ENCODE peak calls at places on chromosomes 2 and 18, in four cellular contexts. B, P, D and Y are unnamed samples.

GRCh38 chr2:63058742-63059433 is 8.3 kb downstream of the OTX1 start:
- DNase-seq in P (no peak), D (no peak), B (no peak), Y (no peak)

GRCh38 chr18:8357320-8357719 is 251.9 kb upstream of the RAB12 start:
- DNase-seq in P (no peak), B (no peak), D (no peak), Y (no peak)

GRCh38 chr2:110768591-110768990 is 36.2 kb downstream of the ACOXL start:
- DNase-seq in P (no peak), B (no peak), D (no peak), Y (no peak)

GRCh38 chr2:54572262-54572635 is 116.1 kb downstream of the SPTBN1 start:
- DNase-seq in D (no peak), B (no peak), P (peak), Y (no peak)

GRCh38 chr2:86552889-86553288 is 10.4 kb downstream of the CHMP3 start:
- DNase-seq in D (no peak), B (no peak), P (no peak), Y (no peak)

GRCh38 chr18:10453885-10454772 is at the start of gene APCDD1:
- DNase-seq in P (peak), B (peak), D (no peak), Y (peak)

GRCh38 chr2:126878601-126879000 is 20.1 kb upstream of the TEX51 start:
- DNase-seq in B (no peak), D (no peak), P (no peak), Y (no peak)

GRCh38 chr18:9240270-9240669 is 94.3 kb upstream of the TWSG1 start:
- DNase-seq in D (no peak), B (no peak), P (no peak), Y (no peak)

GRCh38 chr2:124476291-124476690 is 451.2 kb downstream of the CNTNAP5 start:
- DNase-seq in D (no peak), P (no peak), B (no peak), Y (no peak)

GRCh38 chr2:5365871-5366461 is 326.2 kb upstream of the SOX11 start:
- DNase-seq in P (peak), D (no peak), B (peak), Y (peak)

GRCh38 chr18:13216732-13217465 is 1.7 kb upstream of the LDLRAD4 start:
- DNase-seq in P (peak), B (peak), D (no peak), Y (no peak)

GRCh38 chr2:41736105-41736567 is 311.7 kb upstream of the PKDCC start:
- DNase-seq in P (no peak), B (no peak), D (peak), Y (peak)

GRCh38 chr2:45965841-45966498 is 314.5 kb downstream of the PRKCE start:
- DNase-seq in B (no peak), D (no peak), P (no peak), Y (no peak)

GRCh38 chr2:45963816-45964215 is 312.3 kb downstream of the PRKCE start:
- DNase-seq in D (no peak), B (no peak), P (no peak), Y (no peak)

GRCh38 chr2:45964945-45965344 is 313.5 kb downstream of the PRKCE start:
- DNase-seq in D (no peak), P (no peak), B (no peak), Y (no peak)

GRCh38 chr2:45962522-45962921 is 311.0 kb downstream of the PRKCE start:
- DNase-seq in B (no peak), P (no peak), D (no peak), Y (no peak)

GRCh38 chr2:45964226-45964841 is 312.9 kb downstream of the PRKCE start:
- DNase-seq in D (no peak), P (no peak), B (no peak), Y (no peak)
- TF ChIP-seq SPI1 in D (no peak), P (no peak), B (no peak), Y (no peak)

GRCh38 chr2:223815186-223815883 is 22.0 kb downstream of the AP1S3 start:
- DNase-seq in P (no peak), B (no peak), D (no peak), Y (no peak)
- TF ChIP-seq SPI1 in P (no peak), B (no peak), D (no peak), Y (no peak)

DNA sequence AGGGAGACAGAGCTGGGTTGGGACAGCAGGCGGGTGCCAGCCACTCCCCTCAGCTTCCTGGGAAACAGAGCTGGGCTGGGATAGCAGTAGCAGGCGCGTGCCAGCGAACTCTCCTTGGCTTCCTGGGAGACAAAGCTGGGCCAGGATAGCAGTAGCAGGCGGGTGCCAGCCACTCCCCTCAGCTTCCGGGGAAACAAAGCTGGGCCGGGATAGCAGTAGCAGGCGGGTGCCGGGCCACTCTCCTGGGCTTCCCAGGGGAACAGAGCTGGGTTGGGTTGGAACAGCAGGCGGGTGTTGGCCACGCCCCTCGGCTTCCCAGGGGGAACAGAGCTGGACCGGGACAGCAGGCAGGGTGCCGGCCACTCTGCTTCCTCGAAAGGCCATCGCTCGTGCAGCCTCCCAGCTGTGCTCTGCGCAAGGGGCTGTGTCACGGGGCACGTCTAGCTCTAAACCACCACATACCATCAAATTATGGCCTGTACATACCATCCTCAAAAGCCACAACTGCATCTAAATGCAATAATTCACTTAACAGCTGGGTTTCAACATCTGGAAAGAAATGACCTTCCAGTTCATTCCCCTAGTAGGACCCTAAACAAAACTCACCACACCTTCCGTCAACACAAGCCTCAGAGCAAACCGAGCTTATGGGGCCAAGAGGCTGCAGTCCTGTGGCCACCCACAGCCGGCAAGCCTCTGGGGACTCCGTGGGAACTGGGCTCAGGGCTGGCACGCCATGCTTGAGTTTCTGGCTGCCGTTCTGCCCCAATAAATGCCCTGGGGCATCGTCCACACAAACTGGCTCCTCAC is 228.2 kb downstream of the TWIST2 start:
- DNase-seq in D (no peak), P (no peak), B (no peak), Y (no peak)
- TF ChIP-seq SPI1 in D (no peak), P (no peak), B (no peak), Y (no peak)

DNA sequence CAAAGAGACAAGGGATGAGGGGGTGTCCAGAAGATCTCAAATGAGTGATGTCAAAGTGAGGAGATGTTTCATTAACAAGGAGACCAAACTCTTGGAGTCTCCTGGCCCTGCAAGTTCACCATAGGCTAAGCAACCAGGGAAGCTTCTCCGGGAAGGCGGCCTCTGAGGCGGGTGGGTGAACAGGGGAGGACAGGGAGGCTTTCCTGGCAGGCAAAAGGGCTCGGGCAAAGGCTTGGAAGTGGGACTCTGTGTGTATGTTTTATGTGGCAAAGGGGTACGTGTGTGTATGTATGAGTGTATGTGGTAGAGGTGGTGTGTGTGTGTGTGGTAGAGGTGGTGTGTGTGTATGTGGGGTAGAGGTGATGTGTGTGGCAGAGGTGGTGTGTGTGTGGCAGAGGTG is 163.9 kb downstream of the DYSF start:
- DNase-seq in P (no peak), B (no peak), D (no peak), Y (no peak)
- TF ChIP-seq SPI1 in P (no peak), B (no peak), D (no peak), Y (no peak)

GRCh38 chr2:72289736-72290135 is 142.1 kb upstream of the CYP26B1 start:
- DNase-seq in P (no peak), B (no peak), D (no peak), Y (no peak)
- TF ChIP-seq SPI1 in P (no peak), B (no peak), D (no peak), Y (no peak)

GRCh38 chr2:97770450-97770849 is 57.1 kb downstream of the ZAP70 start:
- DNase-seq in B (no peak), D (no peak), P (no peak), Y (no peak)
- TF ChIP-seq SPI1 in B (no peak), D (no peak), P (no peak), Y (no peak)

DNA sequence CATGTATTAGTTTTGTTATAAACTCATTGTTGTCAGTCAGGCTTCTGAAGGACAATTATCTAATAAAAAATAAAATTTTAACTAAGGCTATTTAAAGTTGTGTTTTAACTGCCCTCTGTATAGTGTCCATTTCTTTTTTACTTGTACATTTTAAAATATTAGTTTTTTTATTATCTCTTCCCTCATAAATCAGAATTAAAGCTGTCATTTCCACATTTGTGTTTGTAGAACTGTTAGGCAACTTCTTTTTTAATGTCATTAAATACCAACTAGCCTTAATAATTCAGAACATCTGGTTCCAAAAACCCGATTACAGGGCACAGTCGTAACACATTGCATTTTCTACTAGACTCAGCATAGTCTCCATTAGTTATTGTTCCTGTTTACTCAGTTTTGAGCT is 1749.0 kb upstream of the CELF4 start:
- DNase-seq in D (no peak), P (no peak), B (no peak), Y (no peak)
- TF ChIP-seq SPI1 in D (no peak), P (no peak), B (no peak), Y (no peak)

GRCh38 chr2:188527110-188527509 is 235.4 kb downstream of the GULP1 start:
- DNase-seq in D (no peak), P (no peak), B (no peak), Y (no peak)

GRCh38 chr2:188523901-188524300 is 232.2 kb downstream of the GULP1 start:
- DNase-seq in B (no peak), P (no peak), D (no peak), Y (no peak)

GRCh38 chr2:188527701-188528100 is 236.0 kb downstream of the GULP1 start:
- DNase-seq in B (no peak), P (no peak), D (no peak), Y (no peak)

GRCh38 chr2:188522517-188522916 is 230.8 kb downstream of the GULP1 start:
- DNase-seq in B (no peak), P (no peak), D (no peak), Y (no peak)

GRCh38 chr2:188524519-188525113 is 232.9 kb downstream of the GULP1 start:
- DNase-seq in P (peak), D (no peak), B (no peak), Y (no peak)
- TF ChIP-seq SPI1 in P (no peak), D (no peak), B (no peak), Y (no peak)